ENCODE peak calls at places on chromosomes 7 and 10, in eight cellular contexts. J is right lobe of liver, A is breast epithelium, M is suprapubic skin, I is endothelial cell of umbilical vein, D is neural progenitor cell, W is tibial artery, B is K562. F is an unnamed sample.

GRCh38 chr10:11440250-11441150 is 170.9 kb downstream of the USP6NL start:
- DNase-seq in J (no peak), A (no peak), M (peak; percentile 49), I (no peak), D (no peak), W (no peak), B (no peak), F (no peak)

GRCh38 chr10:102113261-102113955 is 6.8 kb downstream of the LDB1 start:
- DNase-seq in J (no peak), A (no peak), M (no peak), I (no peak), D (peak; percentile 8), W (no peak), B (no peak), F (no peak)

GRCh38 chr10:130372866-130373265 is 236.7 kb downstream of the GLRX3 start:
- DNase-seq in J (no peak), A (no peak), M (peak; percentile 55), I (no peak), D (no peak), W (peak; percentile 38), B (no peak), F (no peak)

GRCh38 chr10:97435211-97435610 is 9.2 kb downstream of the PGAM1 start:
- DNase-seq in J (no peak), A (no peak), M (no peak), I (no peak), D (no peak), W (no peak), B (no peak), F (no peak)

GRCh38 chr7:34463830-34464229 is 194.2 kb upstream of the NPSR1 start:
- DNase-seq in J (no peak), A (no peak), M (no peak), I (no peak), D (no peak), W (no peak), B (no peak), F (no peak)

GRCh38 chr7:75915416-75916156 is 631 bp downstream of the POR start:
- DNase-seq in J (peak; percentile 32), A (no peak), M (no peak), I (peak; percentile 41), D (peak; percentile 20), W (peak; percentile 74), B (peak; percentile 38), F (no peak)

GRCh38 chr10:90293629-90294028 is 564.2 kb downstream of the HTR7 start:
- DNase-seq in J (no peak), A (no peak), M (no peak), I (no peak), D (no peak), W (no peak), B (no peak), F (no peak)

GRCh38 chr7:40542982-40543741 is 408.4 kb downstream of the SUGCT start:
- DNase-seq in J (no peak), A (no peak), M (no peak), I (no peak), D (no peak), W (no peak), B (no peak), F (no peak)

GRCh38 chr7:93249749-93250148 is 17.6 kb downstream of the VPS50 start:
- DNase-seq in J (no peak), A (no peak), M (no peak), I (no peak), D (peak; percentile 49), W (no peak), B (no peak), F (no peak)

GRCh38 chr10:47243791-47244190 is 56.2 kb upstream of the GDF10 start:
- DNase-seq in J (no peak), A (no peak), M (peak; percentile 84), I (no peak), D (no peak), W (peak; percentile 86), B (no peak), F (no peak)

GRCh38 chr7:84509522-84509921 is 314.9 kb upstream of the SEMA3A start:
- DNase-seq in J (no peak), A (no peak), M (no peak), I (no peak), D (no peak), W (no peak), B (no peak), F (no peak)

GRCh38 chr10:5466451-5466996 is 32.8 kb downstream of the CALML5 start:
- DNase-seq in J (peak; percentile 49), A (peak; percentile 79), M (no peak), I (no peak), D (peak; percentile 27), W (no peak), B (peak; percentile 62), F (no peak)

GRCh38 chr7:27174077-27175004 is at the start of gene HOXA10:
- DNase-seq in J (no peak), A (no peak), M (peak; percentile 85), I (peak; percentile 79), D (no peak), W (peak; percentile 86), B (no peak), F (peak; percentile 32)

GRCh38 chr7:36165059-36165458 is 12.0 kb downstream of the EEPD1 start:
- DNase-seq in J (no peak), A (no peak), M (no peak), I (no peak), D (no peak), W (no peak), B (no peak), F (no peak)

GRCh38 chr10:72173635-72174296 is 42.0 kb upstream of the ANAPC16 start:
- DNase-seq in J (no peak), A (no peak), M (no peak), I (no peak), D (no peak), W (no peak), B (no peak), F (no peak)

GRCh38 chr10:102770108-102770482 is 26.3 kb downstream of the WBP1L start:
- DNase-seq in J (no peak), A (no peak), M (no peak), I (no peak), D (no peak), W (no peak), B (no peak), F (no peak)

GRCh38 chr7:140404565-140405080 is 765 bp downstream of the RAB19 start:
- DNase-seq in J (no peak), A (no peak), M (no peak), I (no peak), D (no peak), W (no peak), B (no peak), F (no peak)

DNA sequence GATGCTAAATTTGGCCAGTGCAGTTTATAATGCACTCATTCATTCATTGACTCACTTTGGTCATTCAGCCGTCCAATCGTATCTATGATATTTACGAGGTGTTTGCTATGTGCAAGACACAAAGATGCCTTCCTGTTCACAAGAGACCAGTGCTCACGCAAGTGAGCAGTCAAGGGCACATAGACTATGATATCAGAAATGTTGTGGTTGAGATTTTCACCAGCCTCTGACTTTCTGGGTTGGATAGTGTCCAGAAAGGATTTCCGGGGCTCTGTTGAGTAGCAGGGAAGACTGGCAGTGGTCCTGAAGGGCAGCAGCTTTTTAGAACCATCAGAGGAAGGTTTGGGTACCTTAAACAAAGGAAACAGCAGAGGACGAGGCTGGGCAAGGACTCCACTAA is 191.8 kb downstream of the GALNT17 start:
- DNase-seq in J (no peak), A (no peak), M (no peak), I (no peak), D (no peak), W (no peak), B (no peak), F (no peak)
- H3K27ac ChIP-seq in J (no peak overlapping the region), A (no peak overlapping the region), M (no peak overlapping the region), I (no peak overlapping the region), D (no peak overlapping the region), W (no peak overlapping the region), B (no peak overlapping the region), F (no peak overlapping the region)

GRCh38 chr10:95388539-95388938 is 97.7 kb upstream of the PDLIM1 start:
- DNase-seq in J (no peak), A (no peak), M (no peak), I (no peak), D (no peak), W (peak; percentile 79), B (no peak), F (no peak)
- TF ChIP-seq CTCF in J (no peak), A (no peak), M (no peak), I (no peak), D (no peak), W (no peak), B (no peak), F (no peak)

GRCh38 chr7:64653721-64654401 is 12.1 kb upstream of the ZNF107 start:
- DNase-seq in J (no peak), A (no peak), M (no peak), I (no peak), D (no peak), W (no peak), B (no peak), F (no peak)
- H3K9me3 ChIP-seq in J (no peaks in the 10 kb centered on the region), A (no peaks in the 10 kb centered on the region), M (no peaks in the 10 kb centered on the region), I (no peaks in the 10 kb centered on the region), D (no peaks in the 10 kb centered on the region), W (no peaks in the 10 kb centered on the region), B (no peaks in the 10 kb centered on the region), F (no peaks in the 10 kb centered on the region)

GRCh38 chr7:20290505-20291111 is 40.1 kb upstream of the ITGB8 start:
- DNase-seq in J (no peak), A (no peak), M (no peak), I (no peak), D (no peak), W (no peak), B (no peak), F (no peak)
- H3K27ac ChIP-seq in J (no peak overlapping the region), A (peak overlapping the region; percentile 26), M (no peak overlapping the region), I (no peak overlapping the region), D (no peak overlapping the region), W (no peak overlapping the region), B (no peak overlapping the region), F (no peak overlapping the region)

DNA sequence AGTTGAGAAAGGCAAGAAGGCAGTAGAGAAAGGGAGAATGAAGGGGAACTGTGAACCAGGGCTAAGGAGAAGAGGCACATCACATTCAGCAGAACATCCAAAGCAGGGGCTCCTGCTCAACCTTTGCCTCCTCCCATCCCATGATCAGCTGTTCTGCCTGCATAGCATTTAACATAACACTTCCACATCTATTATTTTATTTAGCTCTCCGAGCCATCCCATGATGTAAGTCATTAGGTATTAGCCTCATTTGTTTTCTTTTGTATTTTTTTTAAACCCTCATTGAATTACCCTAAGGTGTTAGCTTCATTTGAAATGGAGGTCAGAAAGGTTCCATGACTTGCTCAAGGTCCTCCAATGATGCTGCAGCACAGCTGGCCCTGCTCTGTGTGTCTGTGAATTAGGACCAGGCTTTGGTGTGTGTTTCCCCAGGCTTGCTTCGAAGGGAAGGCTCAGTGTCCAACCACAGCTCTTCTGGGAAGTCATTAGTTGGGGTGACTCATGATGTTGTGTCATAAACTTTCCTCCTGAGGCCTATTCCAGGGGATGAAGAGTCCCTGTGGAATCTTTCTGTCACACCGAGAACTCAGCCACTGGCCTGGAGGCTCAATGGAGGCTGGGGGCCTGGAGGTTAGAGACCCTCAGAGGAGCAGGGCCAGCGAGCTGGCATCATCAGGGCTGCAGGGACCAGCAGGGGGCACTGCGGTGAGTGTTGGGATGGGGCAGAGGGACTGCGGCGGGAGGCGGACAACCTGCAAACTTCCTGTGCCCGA is 16.5 kb downstream of the NPFFR1 start:
- DNase-seq in J (no peak), A (peak; percentile 22), M (no peak), I (peak; percentile 25), D (peak; percentile 51), W (no peak), B (peak; percentile 43), F (no peak)
- TF ChIP-seq CTCF in J (no peak), A (no peak), M (no peak), I (peak; percentile 16), D (peak; percentile 60), W (no peak), B (peak; percentile 70), F (no peak)

GRCh38 chr10:1412531-1413189 is 324.7 kb downstream of the ADARB2 start:
- DNase-seq in J (no peak), A (no peak), M (no peak), I (no peak), D (no peak), W (peak; percentile 35), B (no peak), F (no peak)
- H3K9me3 ChIP-seq in J (no peaks in the 10 kb centered on the region), A (no peaks in the 10 kb centered on the region), M (no peaks in the 10 kb centered on the region), I (no peaks in the 10 kb centered on the region), D (no peaks in the 10 kb centered on the region), W (no peaks in the 10 kb centered on the region), B (no peaks in the 10 kb centered on the region), F (no peaks in the 10 kb centered on the region)